ENCODE peak calls at places on chromosomes 2 and 18, in six cellular contexts. One of them, this sample, is unnamed.

GRCh38 chr18:34965511-34965910 is 75.7 kb upstream of the MAPRE2 start:
- DNase-seq in GM12891: no peak
- DNase-seq in HEK293T: no peak
- DNase-seq in neuronal stem cell: no peak
- DNase-seq in esophagus squamous epithelium: no peak
- DNase-seq in epithelial cell of esophagus: no peak
- DNase-seq in this sample: no peak

GRCh38 chr2:135132314-135132713 is 80.2 kb downstream of the RAB3GAP1 start:
- DNase-seq in GM12891: no peak
- DNase-seq in esophagus squamous epithelium: no peak
- DNase-seq in epithelial cell of esophagus: peak
- DNase-seq in neuronal stem cell: no peak
- DNase-seq in HEK293T: no peak
- DNase-seq in this sample: no peak

GRCh38 chr2:71238089-71238488 is 11.2 kb upstream of the PAIP2B start:
- DNase-seq in esophagus squamous epithelium: no peak
- DNase-seq in neuronal stem cell: no peak
- DNase-seq in HEK293T: no peak
- DNase-seq in epithelial cell of esophagus: no peak
- DNase-seq in GM12891: no peak
- DNase-seq in this sample: no peak

GRCh38 chr18:21686282-21687105 is 18.1 kb downstream of the ABHD3 start:
- DNase-seq in epithelial cell of esophagus: no peak
- DNase-seq in esophagus squamous epithelium: no peak
- DNase-seq in GM12891: no peak
- DNase-seq in HEK293T: no peak
- DNase-seq in neuronal stem cell: no peak
- DNase-seq in this sample: no peak

GRCh38 chr18:69487488-69488394 is 87.1 kb downstream of the DOK6 start:
- DNase-seq in epithelial cell of esophagus: no peak
- DNase-seq in GM12891: no peak
- DNase-seq in neuronal stem cell: no peak
- DNase-seq in esophagus squamous epithelium: no peak
- DNase-seq in HEK293T: no peak
- DNase-seq in this sample: no peak

GRCh38 chr18:38747153-38747552 is 1181.6 kb upstream of the CELF4 start:
- DNase-seq in GM12891: no peak
- DNase-seq in epithelial cell of esophagus: no peak
- DNase-seq in esophagus squamous epithelium: no peak
- DNase-seq in neuronal stem cell: no peak
- DNase-seq in HEK293T: no peak
- DNase-seq in this sample: no peak

GRCh38 chr2:1769703-1770422 is 25.5 kb upstream of the PXDN start:
- DNase-seq in epithelial cell of esophagus: peak
- DNase-seq in HEK293T: peak
- DNase-seq in neuronal stem cell: peak
- DNase-seq in GM12891: peak
- DNase-seq in esophagus squamous epithelium: no peak
- DNase-seq in this sample: peak

GRCh38 chr2:12856934-12857660 is 140.4 kb downstream of the TRIB2 start:
- DNase-seq in esophagus squamous epithelium: no peak
- DNase-seq in GM12891: no peak
- DNase-seq in epithelial cell of esophagus: peak
- DNase-seq in neuronal stem cell: no peak
- DNase-seq in HEK293T: no peak
- DNase-seq in this sample: no peak

GRCh38 chr18:25348361-25349130 is 3.4 kb downstream of the ZNF521 start:
- DNase-seq in esophagus squamous epithelium: no peak
- DNase-seq in neuronal stem cell: no peak
- DNase-seq in GM12891: no peak
- DNase-seq in epithelial cell of esophagus: no peak
- DNase-seq in HEK293T: no peak
- DNase-seq in this sample: no peak

This sample was measured in GM18507.